ENCODE peak calls at places on chromosomes 2 and 18, in four cellular contexts. K is fibroblast of the conjunctiva; Z is left cardiac atrium; A is activated T-cell treated with anti-CD3 and anti-CD28 coated beads, Interleukin-2, amount 50 U/mL, for 24 hours. J is an unnamed sample.
A peak's percentile ranks its signal among the peaks of the same experiment; 100 is the strongest.

GRCh38 chr18:42182728-42183700 is 228.0 kb downstream of the PIK3C3 start:
- DNase-seq in A (no peak), K (no peak), Z (no peak), J (no peak)

GRCh38 chr18:22676423-22676822 is 256.7 kb upstream of the RBBP8 start:
- DNase-seq in K (peak; percentile 16), A (no peak), Z (no peak), J (no peak)

GRCh38 chr2:222318712-222319575 is 20.1 kb upstream of the PAX3 start:
- DNase-seq in A (peak; percentile 51), Z (no peak), K (no peak), J (no peak)

GRCh38 chr2:215728504-215729065 is 284.8 kb downstream of the MREG start:
- DNase-seq in Z (peak; percentile 21), A (no peak), K (peak; percentile 96), J (peak; percentile 97)

GRCh38 chr2:27765621-27766286 is 5.8 kb upstream of the MRPL33 start:
- DNase-seq in Z (peak; percentile 76), K (no peak), A (peak; percentile 74), J (no peak)

GRCh38 chr2:104658840-104659591 is 194.9 kb upstream of the POU3F3 start:
- DNase-seq in Z (peak; percentile 26), K (no peak), A (no peak), J (no peak)

GRCh38 chr18:48376406-48376805 is 32.8 kb downstream of the ZBTB7C start:
- DNase-seq in A (no peak), Z (no peak), K (no peak), J (no peak)

GRCh38 chr2:235550378-235550760 is 56.5 kb downstream of the AGAP1 start:
- DNase-seq in Z (peak; percentile 6), K (no peak), A (no peak), J (no peak)

GRCh38 chr18:35729971-35730668 is 148.6 kb downstream of the GALNT1 start:
- DNase-seq in A (no peak), Z (no peak), K (no peak), J (no peak)

GRCh38 chr2:37344453-37345361 is at the start of gene QPCT:
- DNase-seq in K (no peak), Z (peak; percentile 56), A (peak; percentile 76), J (no peak)

GRCh38 chr18:23810396-23810795 is 121.1 kb downstream of the LAMA3 start:
- DNase-seq in Z (no peak), A (no peak), K (no peak), J (no peak)

GRCh38 chr2:31434911-31435310 is 20.4 kb upstream of the XDH start:
- DNase-seq in K (no peak), Z (no peak), A (no peak), J (no peak)

GRCh38 chr18:14914771-14915170 is 166.8 kb downstream of the ANKRD30B start:
- DNase-seq in A (no peak), K (no peak), Z (no peak), J (no peak)

GRCh38 chr2:86021396-86022378 is 84.0 kb downstream of the POLR1A start:
- DNase-seq in A (no peak), K (no peak), Z (no peak), J (no peak)

GRCh38 chr2:71778514-71779305 is 325.3 kb downstream of the DYSF start:
- DNase-seq in A (no peak), Z (no peak), K (no peak), J (no peak)

GRCh38 chr18:6543330-6543908 is 128.7 kb upstream of the L3MBTL4 start:
- DNase-seq in K (peak; percentile 43), A (no peak), Z (no peak), J (peak; percentile 18)

GRCh38 chr2:45793564-45793963 is 142.1 kb downstream of the PRKCE start:
- DNase-seq in K (no peak), A (no peak), Z (no peak), J (no peak)

GRCh38 chr18:70468861-70469570 is 180.2 kb downstream of the SOCS6 start:
- DNase-seq in Z (no peak), K (no peak), A (no peak), J (no peak)

GRCh38 chr2:105431367-105432088 is 32.7 kb upstream of the FHL2 start:
- DNase-seq in Z (peak; percentile 80), A (no peak), K (no peak), J (no peak)

GRCh38 chr2:204051476-204051875 is 114.9 kb downstream of the ICOS start:
- DNase-seq in A (no peak), K (no peak), Z (no peak), J (no peak)

GRCh38 chr18:22439447-22439846 is 21.7 kb upstream of the CTAGE1 start:
- DNase-seq in K (no peak), A (no peak), Z (no peak), J (peak; percentile 26)

GRCh38 chr2:161250864-161251436 is 57.3 kb upstream of the PSMD14 start:
- DNase-seq in A (no peak), K (no peak), Z (no peak), J (peak; percentile 45)

GRCh38 chr2:223585691-223586090 is 16.5 kb downstream of the SCG2 start:
- DNase-seq in K (no peak), A (no peak), Z (no peak), J (no peak)

GRCh38 chr2:140863713-140864112 is 1267.1 kb downstream of the LRP1B start:
- DNase-seq in K (peak; percentile 62), A (no peak), Z (no peak), J (peak; percentile 48)

J was measured in HS-5.